ENCODE peak calls at places on chromosomes 4 and X, in four cellular contexts. One of them, this sample, is unnamed.

GRCh38 chr4:142158980-142159379 is 522.6 kb downstream of the IL15 start:
- DNase-seq in dorsolateral prefrontal cortex: no peak
- DNase-seq in tibial nerve: no peak
- DNase-seq in GM12865: no peak
- DNase-seq in this sample: no peak

GRCh38 chr4:24519649-24520048 is 64.7 kb downstream of the DHX15 start:
- DNase-seq in GM12865: no peak
- DNase-seq in dorsolateral prefrontal cortex: no peak
- DNase-seq in tibial nerve: no peak
- DNase-seq in this sample: no peak

GRCh38 chr4:4714330-4714729 is 145.1 kb upstream of the MSX1 start:
- DNase-seq in dorsolateral prefrontal cortex: no peak
- DNase-seq in tibial nerve: no peak
- DNase-seq in GM12865: no peak
- DNase-seq in this sample: no peak

GRCh38 chrX:13774696-13775095 is 40.1 kb downstream of the OFD1 start:
- DNase-seq in dorsolateral prefrontal cortex: no peak
- DNase-seq in tibial nerve: no peak
- DNase-seq in GM12865: no peak
- DNase-seq in this sample: no peak

GRCh38 chr4:16837475-16837874 is 61.0 kb downstream of the LDB2 start:
- DNase-seq in dorsolateral prefrontal cortex: no peak
- DNase-seq in tibial nerve: no peak
- DNase-seq in GM12865: no peak
- DNase-seq in this sample: no peak

GRCh38 chrX:104270212-104270611 is 15.5 kb upstream of the ESX1 start:
- DNase-seq in tibial nerve: no peak
- DNase-seq in GM12865: no peak
- DNase-seq in dorsolateral prefrontal cortex: no peak
- DNase-seq in this sample: no peak

GRCh38 chrX:40552768-40553167 is 28.0 kb upstream of the ATP6AP2 start:
- DNase-seq in dorsolateral prefrontal cortex: no peak
- DNase-seq in GM12865: peak; percentile 14
- DNase-seq in tibial nerve: no peak
- DNase-seq in this sample: no peak

GRCh38 chr4:176792348-176793059 is at the start of gene VEGFC:
- DNase-seq in GM12865: peak; percentile 45
- DNase-seq in dorsolateral prefrontal cortex: peak; percentile 49
- DNase-seq in tibial nerve: no peak
- DNase-seq in this sample: peak; percentile 48

GRCh38 chr4:136424052-136424451 is 1108.2 kb downstream of the PCDH18 start:
- DNase-seq in dorsolateral prefrontal cortex: no peak
- DNase-seq in tibial nerve: no peak
- DNase-seq in GM12865: no peak
- DNase-seq in this sample: no peak

GRCh38 chr4:86948276-86948675 is 13.5 kb downstream of the AFF1 start:
- DNase-seq in tibial nerve: no peak
- DNase-seq in dorsolateral prefrontal cortex: no peak
- DNase-seq in GM12865: peak; percentile 32
- DNase-seq in this sample: no peak

GRCh38 chr4:48653217-48654014 is 126.7 kb downstream of the FRYL start:
- DNase-seq in tibial nerve: no peak
- DNase-seq in dorsolateral prefrontal cortex: peak; percentile 84
- DNase-seq in GM12865: no peak
- DNase-seq in this sample: no peak

GRCh38 chr4:52915730-52916129 is 53.6 kb downstream of the RASL11B start:
- DNase-seq in GM12865: no peak
- DNase-seq in tibial nerve: no peak
- DNase-seq in dorsolateral prefrontal cortex: no peak
- DNase-seq in this sample: no peak

GRCh38 chr4:176788971-176789370 is 3.8 kb downstream of the VEGFC start:
- DNase-seq in tibial nerve: no peak
- DNase-seq in GM12865: no peak
- DNase-seq in dorsolateral prefrontal cortex: no peak
- DNase-seq in this sample: no peak

GRCh38 chrX:136646602-136647239 is 1.2 kb upstream of the CD40LG start:
- DNase-seq in tibial nerve: no peak
- DNase-seq in dorsolateral prefrontal cortex: no peak
- DNase-seq in GM12865: no peak
- DNase-seq in this sample: no peak

GRCh38 chrX:40644821-40645358 is 2.5 kb downstream of the CXorf38 start:
- DNase-seq in tibial nerve: peak; percentile 18
- DNase-seq in dorsolateral prefrontal cortex: no peak
- DNase-seq in GM12865: peak; percentile 64
- DNase-seq in this sample: peak; percentile 51

GRCh38 chrX:1493877-1494510 is 41.3 kb upstream of the ASMTL start:
- DNase-seq in GM12865: peak; percentile 65
- DNase-seq in dorsolateral prefrontal cortex: no peak
- DNase-seq in tibial nerve: no peak
- DNase-seq in this sample: peak; percentile 53

GRCh38 chrX:49878128-49878833 is 1.0 kb upstream of the USP27X start:
- DNase-seq in dorsolateral prefrontal cortex: no peak
- DNase-seq in tibial nerve: no peak
- DNase-seq in GM12865: no peak
- DNase-seq in this sample: no peak

GRCh38 chr4:142645478-142646108 is 200.5 kb downstream of the INPP4B start:
- DNase-seq in tibial nerve: no peak
- DNase-seq in GM12865: peak; percentile 26
- DNase-seq in dorsolateral prefrontal cortex: no peak
- DNase-seq in this sample: no peak

GRCh38 chr4:187612211-187612780 is 383.3 kb upstream of the ZFP42 start:
- DNase-seq in dorsolateral prefrontal cortex: no peak
- DNase-seq in GM12865: no peak
- DNase-seq in tibial nerve: no peak
- DNase-seq in this sample: no peak

GRCh38 chr4:155943610-155944329 is 9.9 kb downstream of the CTSO start:
- DNase-seq in dorsolateral prefrontal cortex: no peak
- DNase-seq in GM12865: no peak
- DNase-seq in tibial nerve: no peak
- DNase-seq in this sample: no peak

GRCh38 chrX:38754102-38754790 is 47.0 kb upstream of the MID1IP1 start:
- DNase-seq in dorsolateral prefrontal cortex: no peak
- DNase-seq in GM12865: peak; percentile 61
- DNase-seq in tibial nerve: no peak
- DNase-seq in this sample: peak; percentile 24

GRCh38 chr4:98905834-98906233 is 23.1 kb downstream of the EIF4E start:
- DNase-seq in tibial nerve: no peak
- DNase-seq in dorsolateral prefrontal cortex: no peak
- DNase-seq in GM12865: no peak
- DNase-seq in this sample: no peak

GRCh38 chrX:148878371-148878770 is 378.0 kb downstream of the AFF2 start:
- DNase-seq in tibial nerve: no peak
- DNase-seq in dorsolateral prefrontal cortex: no peak
- DNase-seq in GM12865: no peak
- DNase-seq in this sample: no peak

GRCh38 chr4:23368081-23368697 is 521.7 kb downstream of the PPARGC1A start:
- DNase-seq in GM12865: no peak
- DNase-seq in tibial nerve: no peak
- DNase-seq in dorsolateral prefrontal cortex: no peak
- DNase-seq in this sample: no peak

GRCh38 chrX:47595701-47596655 is 13.7 kb downstream of the TIMP1 start:
- DNase-seq in dorsolateral prefrontal cortex: no peak
- DNase-seq in tibial nerve: no peak
- DNase-seq in GM12865: no peak
- DNase-seq in this sample: no peak

GRCh38 chrX:13051529-13052172 is 7.2 kb upstream of the FAM9C start:
- DNase-seq in GM12865: peak; percentile 70
- DNase-seq in tibial nerve: no peak
- DNase-seq in dorsolateral prefrontal cortex: no peak
- DNase-seq in this sample: peak; percentile 26

GRCh38 chrX:152343306-152343705 is 107.8 kb downstream of the GABRA3 start:
- DNase-seq in dorsolateral prefrontal cortex: no peak
- DNase-seq in tibial nerve: no peak
- DNase-seq in GM12865: no peak
- DNase-seq in this sample: no peak

GRCh38 chrX:36909584-36909983 is 98.6 kb upstream of the FAM47C start:
- DNase-seq in GM12865: no peak
- DNase-seq in tibial nerve: no peak
- DNase-seq in dorsolateral prefrontal cortex: no peak
- DNase-seq in this sample: no peak

GRCh38 chrX:10549280-10549679 is 71.1 kb downstream of the MID1 start:
- DNase-seq in GM12865: no peak
- DNase-seq in tibial nerve: no peak
- DNase-seq in dorsolateral prefrontal cortex: no peak
- DNase-seq in this sample: no peak

GRCh38 chrX:9566150-9566621 is 101.3 kb downstream of the TBL1X start:
- DNase-seq in tibial nerve: peak; percentile 16
- DNase-seq in dorsolateral prefrontal cortex: peak; percentile 74
- DNase-seq in GM12865: peak; percentile 10
- DNase-seq in this sample: no peak

GRCh38 chrX:40148439-40149285 is 50.9 kb upstream of the BCOR start:
- DNase-seq in GM12865: no peak
- DNase-seq in tibial nerve: no peak
- DNase-seq in dorsolateral prefrontal cortex: no peak
- DNase-seq in this sample: no peak

DNA sequence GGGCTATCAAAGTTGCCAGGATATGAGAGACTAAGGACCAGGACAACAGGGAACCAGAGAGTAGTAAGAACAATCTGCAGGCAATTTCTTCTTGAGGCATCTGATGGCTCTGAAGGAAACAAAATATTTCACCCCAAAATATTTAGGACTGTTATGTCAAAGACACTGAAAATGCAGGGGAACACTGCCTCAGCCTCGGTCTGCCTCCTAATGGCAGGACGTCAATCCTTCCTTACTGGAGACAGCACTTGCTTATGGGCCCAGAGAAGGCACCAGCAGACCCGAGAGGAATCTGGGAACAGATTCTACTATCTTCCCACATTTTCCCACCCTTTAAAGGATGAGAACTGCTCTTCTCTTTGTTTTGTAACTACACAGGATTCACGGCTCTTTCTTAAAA is 23.3 kb downstream of the RNF150 start:
- DNase-seq in dorsolateral prefrontal cortex: no peak
- DNase-seq in GM12865: no peak
- DNase-seq in tibial nerve: no peak
- DNase-seq in this sample: no peak
- TF ChIP-seq CTCF in dorsolateral prefrontal cortex: no peak
- TF ChIP-seq CTCF in GM12865: no peak
- TF ChIP-seq CTCF in tibial nerve: no peak
- TF ChIP-seq CTCF in this sample: no peak

DNA sequence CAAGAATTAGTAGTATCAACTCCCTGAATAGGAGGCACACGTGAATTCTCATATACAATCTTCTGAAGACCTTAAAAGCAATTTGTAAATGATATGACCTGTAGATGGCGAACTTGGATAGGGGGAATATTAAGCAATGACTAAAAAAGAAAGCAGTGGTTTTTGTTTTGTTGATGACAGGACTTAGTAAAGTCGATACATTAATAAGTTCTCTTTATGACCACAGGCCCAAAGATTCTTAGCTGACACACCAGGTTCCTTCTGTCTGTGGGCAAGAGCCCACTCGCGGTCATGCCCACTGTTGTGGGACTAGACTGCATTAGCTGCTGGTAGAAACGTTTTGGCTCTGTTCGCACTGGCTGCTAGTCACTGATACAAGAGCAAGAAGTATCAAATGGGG is 30.8 kb downstream of the ALPK1 start:
- DNase-seq in dorsolateral prefrontal cortex: no peak
- DNase-seq in GM12865: peak; percentile 80
- DNase-seq in tibial nerve: no peak
- DNase-seq in this sample: peak; percentile 57
- TF ChIP-seq CTCF in dorsolateral prefrontal cortex: peak; percentile 72
- TF ChIP-seq CTCF in GM12865: peak; percentile 46
- TF ChIP-seq CTCF in tibial nerve: peak; percentile 29
- TF ChIP-seq CTCF in this sample: peak; percentile 49

DNA sequence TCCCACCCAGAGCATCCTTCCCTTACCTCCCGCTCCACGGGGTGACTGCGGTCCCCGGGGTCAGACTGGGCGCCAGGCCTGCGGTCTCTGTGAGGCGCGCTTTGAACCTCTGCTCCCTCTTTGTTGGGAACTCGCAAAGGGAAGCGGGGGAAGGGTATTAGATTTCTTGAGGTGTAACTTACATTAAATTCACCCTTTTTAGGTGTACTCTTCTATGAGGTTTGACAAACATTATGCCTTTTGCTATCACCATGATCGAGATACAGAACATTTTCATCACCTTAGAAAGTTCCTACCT is 569 bp downstream of the DCK start:
- DNase-seq in tibial nerve: no peak
- DNase-seq in dorsolateral prefrontal cortex: no peak
- DNase-seq in GM12865: no peak
- DNase-seq in this sample: no peak
- TF ChIP-seq CTCF in tibial nerve: no peak
- TF ChIP-seq CTCF in dorsolateral prefrontal cortex: no peak
- TF ChIP-seq CTCF in GM12865: no peak
- TF ChIP-seq CTCF in this sample: no peak

DNA sequence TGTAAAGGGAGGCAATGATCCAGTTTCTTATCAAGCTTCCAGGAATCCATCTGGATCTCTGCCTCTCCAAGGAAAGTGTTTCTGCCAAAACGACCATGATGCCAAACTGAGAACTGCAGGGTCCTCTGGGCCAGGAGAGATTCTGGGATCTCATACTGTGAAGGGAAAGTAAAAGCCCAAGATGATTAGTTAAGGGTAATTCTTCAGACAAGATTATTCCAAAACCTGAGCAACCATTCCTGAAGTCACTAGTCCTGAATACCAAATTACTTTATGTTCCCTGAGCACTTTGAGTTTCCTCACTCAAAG is 42.0 kb downstream of the SRPX2 start:
- DNase-seq in GM12865: no peak
- DNase-seq in dorsolateral prefrontal cortex: no peak
- DNase-seq in tibial nerve: no peak
- DNase-seq in this sample: no peak
- TF ChIP-seq CTCF in GM12865: no peak
- TF ChIP-seq CTCF in dorsolateral prefrontal cortex: no peak
- TF ChIP-seq CTCF in tibial nerve: peak; percentile 15
- TF ChIP-seq CTCF in this sample: no peak

GRCh38 chr4:3207531-3208037 is 41.4 kb upstream of the MSANTD1 start:
- DNase-seq in GM12865: no peak
- DNase-seq in tibial nerve: no peak
- DNase-seq in dorsolateral prefrontal cortex: no peak
- DNase-seq in this sample: no peak
- TF ChIP-seq CTCF in GM12865: no peak
- TF ChIP-seq CTCF in tibial nerve: no peak
- TF ChIP-seq CTCF in dorsolateral prefrontal cortex: no peak
- TF ChIP-seq CTCF in this sample: no peak

GRCh38 chr4:111136438-111136837 is 513.6 kb upstream of the PITX2 start:
- DNase-seq in dorsolateral prefrontal cortex: no peak
- DNase-seq in GM12865: peak; percentile 5
- DNase-seq in tibial nerve: no peak
- DNase-seq in this sample: no peak
- TF ChIP-seq CTCF in dorsolateral prefrontal cortex: no peak
- TF ChIP-seq CTCF in GM12865: peak; percentile 4
- TF ChIP-seq CTCF in tibial nerve: no peak
- TF ChIP-seq CTCF in this sample: no peak